ENCODE peak calls at places on chromosomes 13 and 19, in four cellular contexts. X, B, G and W are unnamed samples.

GRCh38 chr13:76872686-76873085 is 13.5 kb downstream of the KCTD12 start:
- DNase-seq in X (no peak), B (no peak), G (no peak), W (no peak)

GRCh38 chr19:42246143-42246868 is 3.9 kb upstream of the GSK3A start:
- DNase-seq in B (peak), X (peak), G (peak), W (peak)

GRCh38 chr19:18091217-18091608 is 4.5 kb upstream of the IL12RB1 start:
- DNase-seq in G (no peak), B (no peak), X (no peak), W (no peak)

GRCh38 chr19:48123907-48124675 is 13.5 kb upstream of the PLA2G4C start:
- DNase-seq in G (no peak), B (no peak), X (peak), W (no peak)

GRCh38 chr19:6736917-6737283 is 480 bp downstream of the GPR108 start:
- DNase-seq in X (no peak), B (no peak), G (no peak), W (no peak)

GRCh38 chr13:98563071-98563470 is 13.8 kb downstream of the STK24 start:
- DNase-seq in X (no peak), G (no peak), B (no peak), W (peak)

GRCh38 chr19:51607077-51607476 is 23.1 kb downstream of the SIGLEC5 start:
- DNase-seq in X (no peak), G (no peak), B (no peak), W (no peak)

GRCh38 chr13:108195146-108195545 is 20.2 kb downstream of the LIG4 start:
- DNase-seq in X (peak), B (no peak), G (no peak), W (no peak)

GRCh38 chr19:34988119-34988518 is 12.0 kb upstream of the GRAMD1A start:
- DNase-seq in G (no peak), X (no peak), B (no peak), W (no peak)

GRCh38 chr19:8515317-8515716 is 1.4 kb upstream of the ZNF414 start:
- DNase-seq in X (no peak), G (no peak), B (no peak), W (no peak)

GRCh38 chr13:80339578-80339840 is 1.4 kb downstream of the SPRY2 start:
- DNase-seq in G (no peak), B (no peak), X (no peak), W (peak)

GRCh38 chr19:15378529-15379082 is 981 bp downstream of the AKAP8 start:
- DNase-seq in G (no peak), B (no peak), X (peak), W (peak)

GRCh38 chr13:75792526-75793187 is 156.5 kb downstream of the LMO7 start:
- DNase-seq in X (peak), G (no peak), B (no peak), W (peak)

GRCh38 chr19:5973376-5973775 is 4.6 kb downstream of the RANBP3 start:
- DNase-seq in G (no peak), X (no peak), B (no peak), W (no peak)

GRCh38 chr19:5782945-5783919 is 1.3 kb downstream of the PRR22 start:
- DNase-seq in X (no peak), G (no peak), B (no peak), W (no peak)

GRCh38 chr13:90534617-90535340 is 812.7 kb upstream of the MIR17HG start:
- DNase-seq in X (no peak), B (no peak), G (no peak), W (no peak)

GRCh38 chr13:39119422-39119821 is 81.2 kb downstream of the NHLRC3 start:
- DNase-seq in G (no peak), X (no peak), B (no peak), W (peak)

GRCh38 chr19:30669329-30670010 is 297.3 kb downstream of the ZNF536 start:
- DNase-seq in G (peak), B (peak), X (peak), W (peak)

GRCh38 chr19:9711815-9712214 is 36.9 kb upstream of the ZNF562 start:
- DNase-seq in B (no peak), X (no peak), G (no peak), W (no peak)

GRCh38 chr13:80217614-80218456 is 123.1 kb downstream of the SPRY2 start:
- DNase-seq in B (peak), X (peak), G (no peak), W (peak)

GRCh38 chr19:50679177-50680125 is 30.2 kb downstream of the C19orf81 start:
- DNase-seq in X (peak), G (peak), B (peak), W (peak)

GRCh38 chr13:80040219-80040976 is 300.5 kb downstream of the SPRY2 start:
- DNase-seq in G (no peak), B (no peak), X (peak), W (no peak)

GRCh38 chr19:12784394-12784870 is 6.9 kb upstream of the JUNB start:
- DNase-seq in B (no peak), G (no peak), X (peak), W (no peak)

GRCh38 chr19:2199861-2200623 is 36.1 kb downstream of the PLEKHJ1 start:
- DNase-seq in B (no peak), X (no peak), G (no peak), W (no peak)

GRCh38 chr19:42062381-42062780 is 7.6 kb downstream of the GRIK5 start:
- DNase-seq in B (no peak), G (no peak), X (no peak), W (no peak)

GRCh38 chr19:56637976-56638555 is 4.9 kb upstream of the SMIM17 start:
- DNase-seq in G (peak), X (peak), B (peak), W (peak)

GRCh38 chr13:112783135-112783945 is 93.5 kb downstream of the ATP11A start:
- DNase-seq in B (no peak), G (peak), X (peak), W (no peak)

DNA sequence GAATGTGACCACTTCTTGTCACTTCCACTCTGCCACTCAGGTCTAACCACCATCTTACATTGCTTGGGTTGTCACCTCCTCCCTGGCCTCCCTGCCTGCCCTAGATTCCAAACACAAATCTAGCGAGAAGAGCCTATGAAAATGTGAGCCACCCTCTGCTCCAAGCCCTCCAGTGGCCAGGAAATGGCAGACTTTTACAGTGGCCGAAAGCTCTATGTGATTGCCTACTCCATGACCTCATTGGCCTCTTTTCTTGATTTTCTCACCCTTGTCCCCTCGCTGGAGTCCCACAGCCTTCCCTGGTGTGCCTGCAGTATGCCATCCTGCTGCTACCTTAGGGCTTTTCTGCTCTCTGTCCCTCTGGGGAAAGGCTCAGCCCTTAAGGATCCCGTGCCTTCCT is 84.2 kb downstream of the LRCH1 start:
- DNase-seq in G (no peak), B (no peak), X (no peak), W (peak)
- H3K4ac ChIP-seq in G (no peak), B (no peak), X (no peak), W (no peak)

GRCh38 chr13:100674363-100674847 is at the start of gene TMTC4:
- DNase-seq in G (no peak), B (no peak), X (no peak), W (peak)
- H2BK120ac ChIP-seq in G (no peak), B (no peak), X (peak), W (peak)

GRCh38 chr13:18959996-18960395 is 221.6 kb downstream of the TUBA3C start:
- DNase-seq in B (no peak), G (no peak), X (no peak), W (no peak)
- H4K5ac ChIP-seq in B (no peak), G (no peak), X (no peak), W (no peak)

GRCh38 chr13:20902438-20903163 is at the start of gene XPO4:
- DNase-seq in G (peak), X (peak), B (peak), W (peak)
- H3K4ac ChIP-seq in G (peak), X (peak), B (no peak), W (peak)

GRCh38 chr19:1167687-1168561 is 6.1 kb downstream of the SBNO2 start:
- DNase-seq in B (no peak), X (no peak), G (no peak), W (no peak)

GRCh38 chr19:1166872-1167573 is 7.0 kb downstream of the SBNO2 start:
- DNase-seq in B (no peak), G (no peak), X (no peak), W (no peak)

GRCh38 chr19:1168877-1169791 is 4.9 kb downstream of the SBNO2 start:
- DNase-seq in B (no peak), G (no peak), X (peak), W (peak)

GRCh38 chr19:1169921-1170885 is 3.9 kb downstream of the SBNO2 start:
- DNase-seq in G (no peak), X (peak), B (no peak), W (no peak)

GRCh38 chr19:1168562-1168873 is 5.5 kb downstream of the SBNO2 start:
- DNase-seq in X (no peak), B (no peak), G (no peak), W (no peak)
- H2BK120ac ChIP-seq in X (peak), B (no peak), G (no peak), W (no peak)

GRCh38 chr19:11260996-11261395 is 1.3 kb downstream of the DOCK6 start:
- DNase-seq in G (no peak), B (no peak), X (no peak), W (no peak)
- H4K5ac ChIP-seq in G (no peak), B (no peak), X (no peak), W (no peak)

DNA sequence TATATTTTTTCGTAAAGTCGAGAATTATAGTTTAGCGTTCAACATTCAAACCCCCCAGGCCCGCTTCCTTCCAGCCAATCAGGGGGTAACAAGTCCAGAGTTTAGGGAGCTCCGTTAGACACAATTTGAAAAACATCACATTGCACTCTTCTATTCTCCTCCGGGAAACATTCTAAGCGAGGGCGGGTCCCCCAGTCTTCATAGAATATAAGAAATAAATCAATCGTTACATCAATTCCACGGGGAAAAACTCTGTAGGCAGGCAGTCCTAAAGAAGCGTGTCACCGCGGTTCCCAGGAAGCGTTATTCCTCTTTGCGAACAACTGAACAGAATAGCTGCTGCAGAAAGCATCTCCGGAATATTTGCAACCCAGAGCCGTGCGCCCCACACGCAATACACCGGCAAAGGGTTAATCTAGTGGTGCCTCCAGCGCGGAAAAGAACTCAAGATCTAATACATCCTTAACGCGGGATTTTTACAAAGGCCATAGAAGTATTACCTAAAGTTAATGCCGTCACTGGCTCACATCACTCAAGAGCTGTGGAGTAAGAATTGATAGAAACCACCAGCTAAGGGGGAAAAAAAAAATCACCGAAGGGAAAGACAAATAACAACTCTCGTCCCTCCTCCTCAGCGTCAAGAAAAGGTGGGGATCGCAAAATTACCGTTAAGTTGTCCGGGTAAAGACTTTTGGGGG is 65.1 kb downstream of the KCNRG start:
- DNase-seq in G (no peak), B (no peak), X (peak), W (peak)
- H3K4ac ChIP-seq in G (no peak), B (no peak), X (peak), W (no peak)

DNA sequence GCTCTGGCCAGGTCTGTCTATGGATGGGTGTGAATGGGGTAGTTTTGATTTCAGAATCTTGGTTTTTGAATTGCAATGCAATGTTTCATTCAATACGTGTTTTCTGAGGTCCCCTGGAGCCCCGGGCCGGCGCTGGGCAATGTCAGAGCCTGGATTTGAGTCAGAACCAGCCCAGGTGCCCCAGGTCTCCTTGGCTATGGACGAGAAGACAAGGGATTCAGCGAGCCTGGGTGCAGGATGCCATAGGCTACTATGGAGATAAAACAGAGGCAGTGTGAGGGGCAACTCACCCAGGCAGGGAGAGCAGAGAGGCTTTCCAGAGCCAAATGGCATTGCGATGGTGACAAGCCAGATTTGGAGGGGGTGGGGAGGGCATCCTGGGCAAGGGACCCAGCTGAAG is 1.2 kb upstream of the RPL13A start:
- DNase-seq in B (peak), G (no peak), X (no peak), W (no peak)
- H2BK120ac ChIP-seq in B (no peak), G (peak), X (no peak), W (no peak)

DNA sequence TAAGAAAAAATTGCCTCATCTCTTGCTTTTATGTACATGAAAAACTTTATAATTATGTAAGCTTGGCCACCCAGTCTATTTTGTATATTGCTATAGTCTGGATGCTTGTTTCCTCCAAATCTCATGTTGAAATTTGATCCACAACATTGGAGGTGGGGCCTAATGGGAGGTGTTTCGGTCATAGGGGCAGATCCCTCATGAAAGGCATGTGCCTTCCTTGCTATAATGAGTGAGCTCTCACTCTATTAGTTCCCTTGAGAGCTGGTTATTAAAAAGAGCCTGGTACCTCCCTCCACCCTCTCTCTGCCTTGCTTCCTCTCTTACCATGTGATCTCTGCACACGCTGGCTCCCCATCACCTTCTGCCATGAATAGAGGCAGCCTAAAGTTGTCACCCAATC is 1005.1 kb downstream of the PCDH9 start:
- DNase-seq in B (peak), X (no peak), G (no peak), W (peak)
- H4K5ac ChIP-seq in B (no peak), X (no peak), G (no peak), W (no peak)